ENCODE peak calls at places on chromosomes 2 and 18, in nine cellular contexts. F, A, X, O, G, P, C, T and R are unnamed samples. For H3K4me1, the result is how much of the 10 kb centered on the place peaks cover.

GRCh38 chr2:169360984-169361705 is 1.2 kb downstream of the LRP2 start:
- DNase-seq in F (peak), A (no peak), X (no peak), O (no peak), G (peak), P (no peak), C (no peak), T (no peak), R (no peak)

GRCh38 chr2:64644240-64645013 is 9.3 kb downstream of the SERTAD2 start:
- DNase-seq in F (peak), A (peak), X (peak), O (peak), G (peak), P (peak), C (peak), T (peak), R (peak)

GRCh38 chr2:190506666-190507065 is 27.9 kb downstream of the NEMP2 start:
- DNase-seq in F (no peak), A (no peak), X (no peak), O (no peak), G (no peak), P (no peak), C (no peak), T (no peak), R (no peak)

GRCh38 chr18:70037453-70038061 is 89.9 kb upstream of the CD226 start:
- DNase-seq in F (no peak), A (no peak), X (no peak), O (no peak), G (no peak), P (no peak), C (no peak), T (no peak), R (no peak)

GRCh38 chr2:162587653-162588052 is 243.7 kb downstream of the GCA start:
- DNase-seq in F (no peak), A (no peak), X (no peak), O (no peak), G (no peak), P (no peak), C (no peak), T (no peak), R (no peak)

GRCh38 chr2:1854747-1855146 is 110.4 kb upstream of the PXDN start:
- DNase-seq in F (peak), A (peak), X (no peak), O (no peak), G (peak), P (no peak), C (no peak), T (no peak), R (peak)

GRCh38 chr2:31696068-31696467 is 115.3 kb upstream of the SRD5A2 start:
- DNase-seq in F (no peak), A (no peak), X (no peak), O (no peak), G (no peak), P (no peak), C (no peak), T (no peak), R (no peak)

GRCh38 chr2:241358470-241358869 is 2.4 kb downstream of the FARP2 start:
- DNase-seq in F (no peak), A (no peak), X (no peak), O (no peak), G (no peak), P (no peak), C (no peak), T (no peak), R (no peak)

GRCh38 chr2:11292464-11293255 is 51.8 kb downstream of the ROCK2 start:
- DNase-seq in F (no peak), A (peak), X (no peak), O (no peak), G (peak), P (no peak), C (no peak), T (no peak), R (no peak)

GRCh38 chr2:71849603-71850305 is 297.9 kb downstream of the CYP26B1 start:
- DNase-seq in F (no peak), A (no peak), X (no peak), O (no peak), G (peak), P (no peak), C (no peak), T (no peak), R (no peak)

GRCh38 chr2:18376936-18377335 is 183.5 kb downstream of the RDH14 start:
- DNase-seq in F (no peak), A (no peak), X (no peak), O (no peak), G (no peak), P (no peak), C (no peak), T (no peak), R (no peak)

GRCh38 chr2:231068525-231069222 is 12.0 kb downstream of the PSMD1 start:
- DNase-seq in F (no peak), A (peak), X (no peak), O (no peak), G (no peak), P (no peak), C (no peak), T (no peak), R (no peak)

GRCh38 chr18:44128365-44128764 is 552.3 kb upstream of the SETBP1 start:
- DNase-seq in F (no peak), A (peak), X (no peak), O (no peak), G (no peak), P (no peak), C (no peak), T (no peak), R (no peak)

GRCh38 chr2:240350696-240351087 is 84.8 kb upstream of the GPC1 start:
- DNase-seq in F (no peak), A (no peak), X (peak), O (peak), G (no peak), P (no peak), C (no peak), T (no peak), R (no peak)

GRCh38 chr2:17962874-17963273 is 84.4 kb downstream of the KCNS3 start:
- DNase-seq in F (peak), A (peak), X (no peak), O (no peak), G (no peak), P (no peak), C (no peak), T (no peak), R (no peak)

GRCh38 chr2:152402780-152403388 is 67.9 kb downstream of the FMNL2 start:
- DNase-seq in F (no peak), A (no peak), X (no peak), O (no peak), G (no peak), P (no peak), C (no peak), T (no peak), R (no peak)

GRCh38 chr2:100054426-100054825 is 88.0 kb downstream of the AFF3 start:
- DNase-seq in F (no peak), A (no peak), X (no peak), O (no peak), G (no peak), P (no peak), C (no peak), T (no peak), R (no peak)

GRCh38 chr2:118051956-118052355 is 36.3 kb upstream of the INSIG2 start:
- DNase-seq in F (no peak), A (no peak), X (no peak), O (no peak), G (no peak), P (no peak), C (no peak), T (no peak), R (no peak)

GRCh38 chr2:191869178-191869577 is 22.3 kb upstream of the CAVIN2 start:
- DNase-seq in F (peak), A (peak), X (no peak), O (no peak), G (peak), P (no peak), C (peak), T (no peak), R (no peak)

GRCh38 chr2:31384771-31385276 is 29.7 kb downstream of the XDH start:
- DNase-seq in F (no peak), A (peak), X (no peak), O (no peak), G (no peak), P (no peak), C (no peak), T (no peak), R (no peak)

GRCh38 chr2:8558096-8558495 is 123.8 kb upstream of the ID2 start:
- DNase-seq in F (no peak), A (no peak), X (peak), O (no peak), G (no peak), P (no peak), C (peak), T (no peak), R (no peak)

GRCh38 chr2:8682719-8683667 is 1.1 kb downstream of the ID2 start:
- DNase-seq in F (peak), A (peak), X (peak), O (no peak), G (peak), P (peak), C (peak), T (peak), R (no peak)

GRCh38 chr2:199607914-199608313 is 150.2 kb upstream of the SATB2 start:
- DNase-seq in F (no peak), A (no peak), X (no peak), O (no peak), G (no peak), P (no peak), C (no peak), T (no peak), R (no peak)

GRCh38 chr2:2392332-2392731 is 61.3 kb upstream of the MYT1L start:
- DNase-seq in F (no peak), A (no peak), X (no peak), O (no peak), G (no peak), P (no peak), C (no peak), T (no peak), R (no peak)

GRCh38 chr2:1551905-1552304 is 138.6 kb downstream of the TPO start:
- DNase-seq in F (no peak), A (no peak), X (no peak), O (no peak), G (no peak), P (no peak), C (no peak), T (no peak), R (no peak)

GRCh38 chr2:224343226-224343625 is 58.7 kb downstream of the FAM124B start:
- DNase-seq in F (peak), A (no peak), X (no peak), O (no peak), G (no peak), P (no peak), C (no peak), T (no peak), R (no peak)

GRCh38 chr2:227414846-227415245 is 27.1 kb upstream of the SCYGR1 start:
- DNase-seq in F (no peak), A (peak), X (no peak), O (no peak), G (no peak), P (no peak), C (no peak), T (no peak), R (no peak)

GRCh38 chr2:230866704-230867561 is 2.2 kb downstream of the ITM2C start:
- DNase-seq in F (no peak), A (peak), X (no peak), O (no peak), G (peak), P (peak), C (no peak), T (peak), R (peak)

GRCh38 chr2:241560181-241560882 is 1.8 kb downstream of the BOK start:
- DNase-seq in F (no peak), A (no peak), X (no peak), O (peak), G (peak), P (no peak), C (no peak), T (no peak), R (no peak)

GRCh38 chr2:105114551-105114950 is 76.7 kb downstream of the MRPS9 start:
- DNase-seq in F (peak), A (peak), X (no peak), O (no peak), G (peak), P (no peak), C (no peak), T (no peak), R (peak)

GRCh38 chr2:174588463-174588862 is 9.1 kb downstream of the WIPF1 start:
- DNase-seq in F (no peak), A (no peak), X (no peak), O (no peak), G (no peak), P (no peak), C (no peak), T (no peak), R (no peak)

GRCh38 chr2:33214436-33214835 is 262.0 kb upstream of the RASGRP3 start:
- DNase-seq in F (no peak), A (peak), X (no peak), O (no peak), G (no peak), P (no peak), C (no peak), T (no peak), R (no peak)

GRCh38 chr2:218788529-218789237 is 6.7 kb downstream of the CYP27A1 start:
- DNase-seq in F (no peak), A (no peak), X (no peak), O (no peak), G (no peak), P (no peak), C (no peak), T (no peak), R (no peak)

GRCh38 chr18:13893418-13893760 is 21.9 kb downstream of the MC2R start:
- DNase-seq in F (no peak), A (no peak), X (no peak), O (no peak), G (no peak), P (no peak), C (no peak), T (no peak), R (no peak)

GRCh38 chr2:233189032-233189431 is 62.4 kb upstream of the ATG16L1 start:
- DNase-seq in F (no peak), A (no peak), X (no peak), O (no peak), G (no peak), P (no peak), C (no peak), T (no peak), R (no peak)

GRCh38 chr2:207252416-207252815 is 86.7 kb upstream of the KLF7 start:
- DNase-seq in F (no peak), A (no peak), X (no peak), O (no peak), G (no peak), P (no peak), C (no peak), T (no peak), R (no peak)

GRCh38 chr2:207251573-207252192 is 85.9 kb upstream of the KLF7 start:
- DNase-seq in F (no peak), A (peak), X (no peak), O (no peak), G (no peak), P (no peak), C (no peak), T (no peak), R (no peak)

GRCh38 chr2:207254526-207255464 is 89.0 kb upstream of the KLF7 start:
- DNase-seq in F (no peak), A (peak), X (no peak), O (no peak), G (no peak), P (no peak), C (no peak), T (no peak), R (no peak)

GRCh38 chr2:207253946-207254345 is 88.2 kb upstream of the KLF7 start:
- DNase-seq in F (no peak), A (peak), X (no peak), O (no peak), G (no peak), P (no peak), C (no peak), T (no peak), R (no peak)

GRCh38 chr2:207252979-207253640 is 87.4 kb upstream of the KLF7 start:
- DNase-seq in F (no peak), A (peak), X (no peak), O (no peak), G (no peak), P (no peak), C (no peak), T (no peak), R (no peak)
- H3K4me1 ChIP-seq in F (half or more), A (half or more), X (under half), O (half or more), G (under half), P (under half), C (under half), T (under half), R (under half)

GRCh38 chr2:437180-437579 is 149.3 kb upstream of the ALKAL2 start:
- DNase-seq in F (no peak), A (no peak), X (no peak), O (no peak), G (no peak), P (no peak), C (no peak), T (no peak), R (no peak)

GRCh38 chr2:439077-439476 is 151.2 kb upstream of the ALKAL2 start:
- DNase-seq in F (no peak), A (no peak), X (no peak), O (no peak), G (no peak), P (no peak), C (no peak), T (no peak), R (no peak)

GRCh38 chr2:436203-436602 is 148.3 kb upstream of the ALKAL2 start:
- DNase-seq in F (no peak), A (no peak), X (no peak), O (no peak), G (no peak), P (no peak), C (no peak), T (no peak), R (no peak)

GRCh38 chr2:439540-440465 is 151.9 kb upstream of the ALKAL2 start:
- DNase-seq in F (no peak), A (no peak), X (no peak), O (no peak), G (no peak), P (no peak), C (no peak), T (no peak), R (no peak)

GRCh38 chr2:437772-438393 is 150.0 kb upstream of the ALKAL2 start:
- DNase-seq in F (no peak), A (no peak), X (no peak), O (no peak), G (no peak), P (no peak), C (no peak), T (peak), R (peak)
- H3K4me1 ChIP-seq in F (under half), A (under half), X (under half), O (under half), G (under half), P (under half), C (under half), T (under half), R (under half)

GRCh38 chr18:77054288-77054605 is 78.3 kb downstream of the MBP start:
- DNase-seq in F (no peak), A (no peak), X (no peak), O (no peak), G (no peak), P (no peak), C (no peak), T (no peak), R (no peak)
- H3K4me1 ChIP-seq in F (under half), A (under half), X (under half), O (half or more), G (under half), P (under half), C (under half), T (half or more), R (half or more)

GRCh38 chr18:48920408-48921038 is 30.2 kb downstream of the SMAD7 start:
- DNase-seq in F (no peak), A (no peak), X (peak), O (no peak), G (peak), P (no peak), C (no peak), T (no peak), R (peak)

GRCh38 chr18:48919547-48919946 is 31.2 kb downstream of the SMAD7 start:
- DNase-seq in F (no peak), A (no peak), X (peak), O (no peak), G (no peak), P (no peak), C (no peak), T (no peak), R (no peak)

GRCh38 chr18:48917579-48918101 is 33.1 kb downstream of the SMAD7 start:
- DNase-seq in F (no peak), A (no peak), X (peak), O (no peak), G (peak), P (no peak), C (no peak), T (no peak), R (no peak)

GRCh38 chr18:48918156-48918555 is 32.6 kb downstream of the SMAD7 start:
- DNase-seq in F (no peak), A (no peak), X (peak), O (no peak), G (no peak), P (no peak), C (no peak), T (no peak), R (no peak)

GRCh38 chr18:48918660-48919415 is 31.9 kb downstream of the SMAD7 start:
- DNase-seq in F (no peak), A (no peak), X (peak), O (no peak), G (peak), P (no peak), C (no peak), T (no peak), R (no peak)
- H3K4me1 ChIP-seq in F (under half), A (under half), X (under half), O (half or more), G (under half), P (under half), C (half or more), T (under half), R (under half)

GRCh38 chr2:196846295-196846694 is 37.1 kb upstream of the C2orf66 start:
- DNase-seq in F (no peak), A (no peak), X (no peak), O (no peak), G (no peak), P (no peak), C (no peak), T (no peak), R (no peak)

GRCh38 chr2:196853301-196854087 is 44.3 kb upstream of the C2orf66 start:
- DNase-seq in F (no peak), A (no peak), X (no peak), O (no peak), G (no peak), P (no peak), C (no peak), T (no peak), R (no peak)

GRCh38 chr2:196849895-196850294 is 40.7 kb upstream of the C2orf66 start:
- DNase-seq in F (no peak), A (peak), X (no peak), O (no peak), G (peak), P (peak), C (no peak), T (no peak), R (no peak)

GRCh38 chr2:196854629-196855028 is 45.5 kb upstream of the C2orf66 start:
- DNase-seq in F (no peak), A (no peak), X (no peak), O (no peak), G (no peak), P (no peak), C (no peak), T (no peak), R (no peak)

DNA sequence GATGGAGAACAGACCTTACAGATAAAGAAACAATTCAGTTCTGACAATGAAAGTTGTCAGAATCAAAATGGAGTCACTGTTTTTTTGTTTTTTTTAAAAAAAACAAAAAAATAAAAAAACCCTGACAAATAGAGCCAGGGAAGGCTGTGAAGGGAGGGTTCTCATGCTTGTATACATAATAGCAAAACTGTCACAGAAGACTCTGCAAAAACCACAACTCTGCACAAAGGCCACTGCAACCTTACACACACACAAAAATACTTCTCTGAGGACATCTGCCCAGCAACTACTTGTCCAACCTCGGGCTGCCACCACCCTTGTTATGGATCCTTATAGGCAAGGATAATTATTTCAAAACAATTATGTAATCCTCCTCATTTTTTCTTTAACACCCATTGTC is 41.9 kb upstream of the C2orf66 start:
- DNase-seq in F (no peak), A (no peak), X (no peak), O (no peak), G (no peak), P (no peak), C (no peak), T (no peak), R (no peak)
- H3K4me1 ChIP-seq in F (under half), A (under half), X (under half), O (under half), G (under half), P (under half), C (under half), T (under half), R (under half)

GRCh38 chr2:14988600-14988999 is 356.1 kb downstream of the LRATD1 start:
- DNase-seq in F (no peak), A (no peak), X (no peak), O (no peak), G (no peak), P (no peak), C (no peak), T (no peak), R (no peak)
- H3K4me1 ChIP-seq in F (under half), A (under half), X (under half), O (under half), G (under half), P (under half), C (under half), T (under half), R (under half)